ENCODE peak calls at places on chromosome 18, in four cellular contexts. X is uterus; K is spleen; G is CD4-positive, CD25-positive, alpha-beta regulatory T cell. V is an unnamed sample.

GRCh38 chr18:53509886-53510285 is 714.6 kb downstream of the MBD2 start:
- DNase-seq in G (no peak), K (no peak), X (no peak), V (no peak)

GRCh38 chr18:8709248-8710059 is 4.1 kb downstream of the MTCL1 start:
- DNase-seq in X (no peak), G (no peak), K (no peak), V (no peak)

GRCh38 chr18:9434240-9434701 is 41.0 kb upstream of the RALBP1 start:
- DNase-seq in K (no peak), X (no peak), G (peak; percentile 1), V (peak; percentile 62)

GRCh38 chr18:75429975-75430374 is 2.5 kb upstream of the SMIM21 start:
- DNase-seq in K (no peak), G (no peak), X (no peak), V (no peak)

GRCh38 chr18:35322486-35323258 is 21.5 kb downstream of the ZNF24 start:
- DNase-seq in K (no peak), X (no peak), G (no peak), V (no peak)

GRCh38 chr18:61833387-61833786 is 59.4 kb downstream of the RNF152 start:
- DNase-seq in X (no peak), K (no peak), G (peak; percentile 4), V (no peak)

GRCh38 chr18:22108674-22109073 is 60.7 kb upstream of the GATA6 start:
- DNase-seq in G (no peak), X (no peak), K (no peak), V (no peak)

GRCh38 chr18:21191596-21192307 is 50.3 kb upstream of the GREB1L start:
- DNase-seq in G (peak; percentile 24), K (no peak), X (peak; percentile 20), V (no peak)

GRCh38 chr18:22868831-22869230 is 64.3 kb upstream of the RBBP8 start:
- DNase-seq in X (no peak), K (no peak), G (no peak), V (no peak)

GRCh38 chr18:25503567-25504081 is 151.7 kb upstream of the ZNF521 start:
- DNase-seq in G (no peak), K (no peak), X (peak; percentile 69), V (peak; percentile 30)

GRCh38 chr18:74921057-74921820 is 287.7 kb downstream of the PTGR3 start:
- DNase-seq in X (no peak), K (no peak), G (no peak), V (no peak)

GRCh38 chr18:58218111-58218510 is 174.1 kb downstream of the NEDD4L start:
- DNase-seq in X (no peak), K (no peak), G (no peak), V (no peak)

GRCh38 chr18:12686100-12686499 is 16.4 kb downstream of the CEP76 start:
- DNase-seq in K (no peak), X (no peak), G (peak; percentile 30), V (no peak)

GRCh38 chr18:34772887-34773286 is 62.8 kb downstream of the DTNA start:
- DNase-seq in K (no peak), G (no peak), X (no peak), V (no peak)

GRCh38 chr18:51921862-51922261 is 418.1 kb upstream of the DCC start:
- DNase-seq in X (no peak), G (no peak), K (no peak), V (no peak)

GRCh38 chr18:21853972-21854563 is 113.5 kb downstream of the MIB1 start:
- DNase-seq in K (no peak), G (no peak), X (no peak), V (no peak)

GRCh38 chr18:36532394-36532793 is 234.9 kb downstream of the FHOD3 start:
- DNase-seq in K (no peak), X (no peak), G (no peak), V (no peak)

GRCh38 chr18:63439334-63439733 is 17.1 kb upstream of the VPS4B start:
- DNase-seq in X (peak; percentile 39), G (peak; percentile 70), K (no peak), V (no peak)

GRCh38 chr18:49185636-49186035 is 234.9 kb upstream of the SMAD7 start:
- DNase-seq in K (no peak), G (no peak), X (no peak), V (no peak)

GRCh38 chr18:74982946-74983635 is 225.8 kb downstream of the PTGR3 start:
- DNase-seq in G (no peak), K (no peak), X (no peak), V (no peak)

GRCh38 chr18:47260138-47260923 is 8.9 kb upstream of the SKOR2 start:
- DNase-seq in X (no peak), G (peak; percentile 17), K (no peak), V (peak; percentile 92)

GRCh38 chr18:50313031-50313607 is 25.6 kb upstream of the CXXC1 start:
- DNase-seq in K (no peak), G (no peak), X (no peak), V (no peak)

GRCh38 chr18:50310080-50310479 is 22.6 kb upstream of the CXXC1 start:
- DNase-seq in G (no peak), K (no peak), X (no peak), V (no peak)

GRCh38 chr18:50313873-50314460 is 26.5 kb upstream of the CXXC1 start:
- DNase-seq in G (no peak), K (no peak), X (no peak), V (no peak)

GRCh38 chr18:50312296-50313030 is 25.0 kb upstream of the CXXC1 start:
- DNase-seq in X (no peak), K (no peak), G (no peak), V (no peak)

DNA sequence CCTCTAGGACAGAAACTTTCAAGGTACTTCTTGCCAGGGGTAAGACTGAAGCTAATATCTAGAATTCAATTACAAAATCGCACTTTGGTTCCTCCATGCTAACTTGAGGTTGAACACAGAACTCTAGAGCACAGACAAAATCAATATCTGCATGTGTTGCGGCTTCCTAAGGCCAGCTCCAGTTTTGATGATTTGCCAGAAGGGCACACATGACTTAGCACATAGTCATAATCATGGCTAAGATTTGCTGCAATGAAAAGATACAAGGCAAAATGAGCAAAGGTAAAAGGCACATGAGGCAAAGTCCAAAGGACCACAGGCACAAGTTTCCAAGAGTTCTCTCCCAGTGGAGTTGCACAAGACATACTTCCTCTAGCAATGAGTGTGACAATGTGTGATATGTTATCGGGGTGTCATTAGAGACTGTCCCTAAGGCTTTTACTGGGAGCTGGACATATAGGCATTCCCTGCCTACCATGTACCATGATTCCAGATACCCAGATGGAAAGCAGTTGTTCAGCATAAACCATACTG is 24.1 kb upstream of the CXXC1 start:
- DNase-seq in K (no peak), G (no peak), X (no peak), V (no peak)
- H3K4me3 ChIP-seq in K (no peak overlapping the region), G (no peak overlapping the region), X (no peak overlapping the region), V (no peak overlapping the region)

GRCh38 chr18:55064760-55065159 is 105.5 kb upstream of the CCDC68 start:
- DNase-seq in G (no peak), X (no peak), K (no peak), V (no peak)
- H3K4me3 ChIP-seq in G (no peak overlapping the region), X (no peak overlapping the region), K (no peak overlapping the region), V (no peak overlapping the region)

GRCh38 chr18:2905802-2906521 is 59.2 kb downstream of the EMILIN2 start:
- DNase-seq in K (peak; percentile 87), G (peak; percentile 75), X (peak; percentile 73), V (peak; percentile 77)

GRCh38 chr18:2908166-2908945 is 61.5 kb downstream of the EMILIN2 start:
- DNase-seq in G (no peak), K (no peak), X (no peak), V (no peak)

GRCh38 chr18:2907459-2908145 is 60.8 kb downstream of the EMILIN2 start:
- DNase-seq in X (no peak), G (no peak), K (no peak), V (peak; percentile 27)

GRCh38 chr18:2908946-2909335 is 62.1 kb downstream of the EMILIN2 start:
- DNase-seq in K (no peak), G (no peak), X (no peak), V (peak; percentile 15)

GRCh38 chr18:2906522-2907458 is 60.0 kb downstream of the EMILIN2 start:
- DNase-seq in G (peak; percentile 57), X (peak; percentile 59), K (peak; percentile 89), V (peak; percentile 92)
- H3K4me3 ChIP-seq in G (peak overlapping the region; percentile 50), X (peak overlapping the region; percentile 58), K (peak overlapping the region; percentile 74), V (peak overlapping the region; percentile 69)

GRCh38 chr18:499351-500229 is 911 bp downstream of the COLEC12 start:
- DNase-seq in X (peak; percentile 42), G (no peak), K (no peak), V (peak; percentile 41)
- H3K4me3 ChIP-seq in X (peak overlapping the region; percentile 43), G (no peak overlapping the region), K (peak overlapping the region; percentile 27), V (peak overlapping the region; percentile 75)

GRCh38 chr18:2354292-2354691 is 217.0 kb downstream of the METTL4 start:
- DNase-seq in K (no peak), X (no peak), G (no peak), V (no peak)
- H3K4me3 ChIP-seq in K (no peak overlapping the region), X (no peak overlapping the region), G (no peak overlapping the region), V (no peak overlapping the region)

GRCh38 chr18:43819397-43819796 is 542.1 kb upstream of the SYT4 start:
- DNase-seq in K (no peak), X (no peak), G (no peak), V (no peak)
- H3K4me3 ChIP-seq in K (no peak overlapping the region), X (no peak overlapping the region), G (no peak overlapping the region), V (no peak overlapping the region)

DNA sequence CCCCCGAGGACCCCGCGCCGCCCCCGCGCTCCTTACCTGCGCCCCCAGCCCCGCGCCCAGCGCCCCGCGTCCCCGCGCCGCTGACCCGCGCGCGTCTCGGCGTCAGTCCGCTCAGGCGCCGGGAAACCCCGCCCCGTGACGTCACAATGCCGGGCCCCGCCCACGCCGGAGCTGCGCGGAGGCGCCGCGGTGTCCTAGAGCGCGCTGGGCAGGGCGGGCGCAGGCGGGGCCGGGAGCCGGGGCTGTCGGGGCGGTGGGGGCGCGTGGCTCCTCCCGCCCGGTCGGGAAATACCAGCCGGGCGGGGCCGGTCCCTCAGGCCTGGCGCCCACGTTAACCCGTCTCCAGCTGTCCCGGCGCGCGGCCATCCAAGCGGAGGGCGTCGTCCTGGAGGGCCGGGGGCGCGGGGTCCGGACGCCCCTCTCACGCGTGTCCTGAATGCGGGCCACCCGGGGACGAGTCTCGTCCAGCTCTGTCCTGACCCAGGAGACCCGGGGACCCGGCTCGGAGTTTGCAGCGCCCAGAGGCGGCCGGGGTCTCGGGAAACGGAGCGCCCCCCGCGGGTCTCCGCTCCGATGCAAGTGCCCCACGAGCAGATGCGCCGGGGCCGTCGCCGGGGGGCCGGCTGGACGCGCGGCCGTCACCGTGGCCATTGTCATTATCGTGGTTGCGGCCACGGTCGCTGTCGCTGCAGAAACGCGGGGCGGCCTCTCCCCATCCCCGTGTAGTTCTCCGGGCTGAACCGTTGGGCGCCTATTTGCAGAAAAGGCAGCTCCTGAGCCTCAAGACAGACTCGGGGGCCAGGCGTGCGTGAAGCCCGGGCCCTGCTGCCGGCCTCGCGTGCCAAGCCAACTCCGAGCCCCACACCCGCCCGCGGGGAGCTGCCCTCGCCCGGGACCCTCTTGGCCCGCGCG is at the start of gene SLC66A2:
- DNase-seq in G (peak; percentile 87), X (peak; percentile 95), K (peak; percentile 99), V (peak; percentile 94)
- H3K4me3 ChIP-seq in G (peak within 1 kb of the TSS; percentile 63), X (peak within 1 kb of the TSS; percentile 99), K (peak within 1 kb of the TSS; percentile 51), V (peak within 1 kb of the TSS; percentile 81)

V was measured in upper lobe of left lung.